ENCODE peak calls at places on chromosomes 13 and 19, in six cellular contexts. X is AG09309; J is effector memory CD8-positive, alpha-beta T cell; M is KG1; R is NCI-H1417; G is psoas muscle. Y is an unnamed sample.

GRCh38 chr13:43227721-43228120 is 204.3 kb downstream of the DNAJC15 start:
- DNase-seq in G (no peak), X (no peak), J (no peak), R (peak), M (no peak), Y (no peak)

GRCh38 chr19:56245062-56245740 is 27.3 kb upstream of the EDDM13 start:
- DNase-seq in J (no peak), R (no peak), X (no peak), G (no peak), M (no peak), Y (no peak)

GRCh38 chr19:41588497-41589209 is 12.7 kb downstream of the CEACAM21 start:
- DNase-seq in G (no peak), M (no peak), J (no peak), R (no peak), X (no peak), Y (peak)

GRCh38 chr13:110850006-110850405 is 64.9 kb downstream of the ANKRD10 start:
- DNase-seq in R (no peak), G (no peak), X (no peak), M (no peak), J (no peak), Y (no peak)

GRCh38 chr13:93690139-93690538 is 463.5 kb downstream of the GPC6 start:
- DNase-seq in G (no peak), X (no peak), J (no peak), M (peak), R (no peak), Y (peak)

GRCh38 chr13:35983206-35983605 is 148.0 kb downstream of the DCLK1 start:
- DNase-seq in X (no peak), J (no peak), R (no peak), M (no peak), G (no peak), Y (no peak)

GRCh38 chr19:17328517-17329060 is 6.1 kb downstream of the ANO8 start:
- DNase-seq in J (no peak), R (peak), X (no peak), M (no peak), G (no peak), Y (peak)

GRCh38 chr19:3710265-3710812 is 2.2 kb downstream of the TJP3 start:
- DNase-seq in R (peak), J (no peak), G (peak), M (no peak), X (no peak), Y (peak)

GRCh38 chr19:48123907-48124675 is 13.5 kb upstream of the PLA2G4C start:
- DNase-seq in G (no peak), J (no peak), R (no peak), X (peak), M (no peak), Y (no peak)

GRCh38 chr19:49387936-49388372 is at the start of gene KASH5:
- DNase-seq in J (peak), G (peak), X (no peak), R (no peak), M (no peak), Y (no peak)